ENCODE peak calls at places on chromosomes 16 and 17, in five cellular contexts. I is WERI-Rb-1, Y is PC-3, B is bronchial epithelial cell, T is RWPE2. M is an unnamed sample.
A peak's percentile ranks its signal among the peaks of the same experiment; 100 is the strongest.

GRCh38 chr17:80191192-80191591 is 21.4 kb downstream of the CARD14 start:
- DNase-seq in Y (no peak), T (no peak), I (peak; percentile 87), B (no peak), M (no peak)

GRCh38 chr17:14340968-14341412 is 40.1 kb downstream of the HS3ST3B1 start:
- DNase-seq in I (peak; percentile 63), T (no peak), Y (no peak), B (no peak), M (no peak)

GRCh38 chr17:2084129-2084765 is 29.3 kb downstream of the HIC1 start:
- DNase-seq in T (no peak), B (peak; percentile 44), I (peak; percentile 18), Y (peak; percentile 67), M (no peak)

GRCh38 chr16:2003827-2004641 is 5.6 kb downstream of the ZNF598 start:
- DNase-seq in T (no peak), I (peak; percentile 98), Y (peak; percentile 80), B (peak; percentile 69), M (peak; percentile 98)

GRCh38 chr16:68972720-68973119 is 129.4 kb downstream of the TANGO6 start:
- DNase-seq in I (peak; percentile 83), T (no peak), Y (peak; percentile 51), B (peak; percentile 65), M (peak; percentile 7)

GRCh38 chr16:24876231-24876630 is 30.5 kb downstream of the SLC5A11 start:
- DNase-seq in Y (no peak), T (no peak), B (no peak), I (no peak), M (no peak)

GRCh38 chr16:67028167-67028554 is 788 bp upstream of the CBFB start:
- DNase-seq in I (no peak), B (no peak), T (no peak), Y (no peak), M (no peak)

GRCh38 chr17:79788989-79789942 is 7.6 kb downstream of the CBX8 start:
- DNase-seq in I (peak; percentile 76), Y (no peak), T (no peak), B (no peak), M (no peak)

GRCh38 chr17:83125515-83126274 is 46.3 kb downstream of the METRNL start:
- DNase-seq in Y (no peak), T (no peak), I (no peak), B (no peak), M (no peak)

GRCh38 chr16:85793662-85794298 is 5.6 kb downstream of the EMC8 start:
- DNase-seq in B (no peak), Y (no peak), T (no peak), I (no peak), M (no peak)

GRCh38 chr16:24991349-24991748 is 23.8 kb downstream of the ARHGAP17 start:
- DNase-seq in B (no peak), T (no peak), Y (no peak), I (no peak), M (no peak)

GRCh38 chr16:25501530-25502255 is 190.1 kb upstream of the HS3ST4 start:
- DNase-seq in Y (no peak), B (no peak), I (no peak), T (no peak), M (no peak)

GRCh38 chr17:2794116-2794803 is 2.0 kb upstream of the RAP1GAP2 start:
- DNase-seq in B (no peak), T (no peak), I (no peak), Y (no peak), M (no peak)

GRCh38 chr17:29929006-29929543 is 953 bp downstream of the SSH2 start:
- DNase-seq in T (no peak), Y (peak; percentile 37), I (peak; percentile 32), B (peak; percentile 55), M (peak; percentile 4)

GRCh38 chr17:80364091-80364691 is 50.8 kb upstream of the ENDOV start:
- DNase-seq in B (peak; percentile 30), I (peak; percentile 83), Y (peak; percentile 45), T (peak; percentile 66), M (peak; percentile 26)

GRCh38 chr17:73198201-73198929 is 5.5 kb downstream of the COG1 start:
- DNase-seq in T (no peak), I (no peak), Y (no peak), B (no peak), M (no peak)

GRCh38 chr17:73197141-73197540 is 4.3 kb downstream of the COG1 start:
- DNase-seq in B (no peak), I (no peak), Y (no peak), T (no peak), M (no peak)

GRCh38 chr17:73194514-73195222 is 1.8 kb downstream of the COG1 start:
- DNase-seq in B (peak; percentile 38), I (no peak), T (no peak), Y (peak; percentile 80), M (no peak)

GRCh38 chr17:73198930-73199260 is 6.0 kb downstream of the COG1 start:
- DNase-seq in Y (no peak), T (peak; percentile 33), B (no peak), I (no peak), M (no peak)

GRCh38 chr17:73196500-73196899 is 3.6 kb downstream of the COG1 start:
- DNase-seq in T (no peak), I (no peak), Y (no peak), B (no peak), M (no peak)
- TF ChIP-seq CTCF in T (peak; percentile 23), I (no peak), Y (peak; percentile 21), B (peak; percentile 48), M (peak; percentile 38)

GRCh38 chr16:13510425-13511151 is 409.4 kb upstream of the ERCC4 start:
- DNase-seq in B (no peak), T (no peak), Y (peak; percentile 4), I (no peak), M (no peak)
- TF ChIP-seq CTCF in B (no peak), T (peak; percentile 21), Y (peak; percentile 33), I (no peak), M (peak; percentile 49)

GRCh38 chr17:70098030-70098429 is 23.0 kb downstream of the KCNJ16 start:
- DNase-seq in B (peak; percentile 61), Y (no peak), T (no peak), I (no peak), M (no peak)

GRCh38 chr17:70099884-70100283 is 24.9 kb downstream of the KCNJ16 start:
- DNase-seq in T (no peak), Y (no peak), B (no peak), I (no peak), M (no peak)

GRCh38 chr17:70099267-70099666 is 24.2 kb downstream of the KCNJ16 start:
- DNase-seq in T (no peak), B (no peak), Y (no peak), I (no peak), M (no peak)

GRCh38 chr17:70102531-70102930 is 27.5 kb downstream of the KCNJ16 start:
- DNase-seq in Y (no peak), B (no peak), I (no peak), T (no peak), M (no peak)

DNA sequence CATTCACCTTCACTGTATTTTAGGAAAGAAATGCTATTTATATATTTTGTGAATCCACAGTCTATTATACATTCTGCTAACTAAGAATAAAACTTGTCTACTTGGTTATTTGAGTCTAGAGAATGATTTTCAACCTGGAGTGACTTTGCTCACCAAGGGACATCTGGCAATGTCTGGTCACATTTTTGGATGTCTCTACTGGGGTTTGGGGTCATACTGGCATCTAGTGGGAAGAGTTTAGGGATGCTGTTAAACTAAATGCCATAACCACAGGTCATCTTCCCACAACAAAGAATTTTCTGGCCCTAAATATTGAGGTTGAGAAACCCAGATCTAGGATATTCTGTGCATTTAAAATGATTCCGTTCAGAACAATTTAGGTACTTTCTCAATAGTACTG is 26.0 kb downstream of the KCNJ16 start:
- DNase-seq in B (no peak), I (no peak), Y (peak; percentile 29), T (no peak), M (no peak)
- TF ChIP-seq CTCF in B (no peak), I (no peak), Y (peak; percentile 37), T (no peak), M (no peak)

DNA sequence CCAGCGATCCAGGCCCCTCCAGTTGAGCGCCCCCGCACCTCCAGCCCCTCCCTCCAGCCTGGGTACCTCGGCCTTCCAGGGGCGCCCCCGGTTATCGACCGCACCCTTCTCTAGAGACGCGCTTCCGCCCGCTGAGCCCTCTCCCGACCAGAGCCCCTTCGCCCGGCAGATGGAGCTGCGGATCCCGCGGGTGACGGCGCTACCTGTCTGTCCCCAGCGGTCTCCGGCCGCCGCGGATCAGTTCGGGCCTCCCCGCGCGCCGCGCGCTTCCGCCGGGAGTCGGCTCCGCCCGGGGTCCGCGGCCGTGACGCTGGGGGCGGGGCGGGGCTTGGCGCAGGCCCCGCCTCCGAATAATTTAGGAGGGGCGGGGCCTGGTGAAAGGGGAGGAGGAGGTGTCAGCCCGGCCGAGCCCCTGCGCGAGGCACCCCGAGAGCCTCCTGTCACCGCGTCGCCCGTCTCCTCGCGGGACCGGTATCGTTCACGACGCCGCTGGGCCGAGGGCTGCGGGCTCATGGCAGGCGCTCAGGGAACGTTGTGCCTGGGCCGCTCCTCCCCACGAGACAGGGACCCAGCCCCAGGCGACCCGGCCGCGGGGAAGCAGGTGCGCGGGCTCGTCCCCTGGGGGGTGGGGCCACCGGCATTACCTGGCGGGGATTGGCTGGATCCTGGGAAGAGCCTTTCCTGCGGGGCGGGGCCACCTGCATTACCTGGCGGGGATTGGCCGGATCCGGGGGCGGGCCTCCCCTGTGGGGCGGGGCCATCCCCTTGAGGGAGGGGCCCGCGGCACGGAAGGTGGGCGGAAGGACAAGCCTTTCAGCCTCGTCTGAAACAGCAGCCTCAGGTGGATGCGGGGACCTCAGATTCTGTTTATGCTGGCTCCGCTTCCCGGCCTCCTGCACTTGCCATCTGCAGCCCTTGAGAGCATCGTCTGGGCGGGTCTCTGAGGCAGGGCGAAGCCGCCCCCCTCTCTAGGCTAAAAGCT is at the start of gene SPATA2L:
- DNase-seq in T (peak; percentile 98), I (peak; percentile 93), Y (peak; percentile 91), B (peak; percentile 85), M (peak; percentile 83)
- TF ChIP-seq CTCF in T (peak; percentile 34), I (no peak), Y (no peak), B (peak; percentile 57), M (peak; percentile 41)

GRCh38 chr17:41540921-41541625 is 13.0 kb upstream of the KRT19 start:
- DNase-seq in I (peak; percentile 40), B (peak; percentile 76), Y (peak; percentile 83), T (no peak), M (no peak)
- TF ChIP-seq CTCF in I (no peak), B (no peak), Y (no peak), T (no peak), M (no peak)

DNA sequence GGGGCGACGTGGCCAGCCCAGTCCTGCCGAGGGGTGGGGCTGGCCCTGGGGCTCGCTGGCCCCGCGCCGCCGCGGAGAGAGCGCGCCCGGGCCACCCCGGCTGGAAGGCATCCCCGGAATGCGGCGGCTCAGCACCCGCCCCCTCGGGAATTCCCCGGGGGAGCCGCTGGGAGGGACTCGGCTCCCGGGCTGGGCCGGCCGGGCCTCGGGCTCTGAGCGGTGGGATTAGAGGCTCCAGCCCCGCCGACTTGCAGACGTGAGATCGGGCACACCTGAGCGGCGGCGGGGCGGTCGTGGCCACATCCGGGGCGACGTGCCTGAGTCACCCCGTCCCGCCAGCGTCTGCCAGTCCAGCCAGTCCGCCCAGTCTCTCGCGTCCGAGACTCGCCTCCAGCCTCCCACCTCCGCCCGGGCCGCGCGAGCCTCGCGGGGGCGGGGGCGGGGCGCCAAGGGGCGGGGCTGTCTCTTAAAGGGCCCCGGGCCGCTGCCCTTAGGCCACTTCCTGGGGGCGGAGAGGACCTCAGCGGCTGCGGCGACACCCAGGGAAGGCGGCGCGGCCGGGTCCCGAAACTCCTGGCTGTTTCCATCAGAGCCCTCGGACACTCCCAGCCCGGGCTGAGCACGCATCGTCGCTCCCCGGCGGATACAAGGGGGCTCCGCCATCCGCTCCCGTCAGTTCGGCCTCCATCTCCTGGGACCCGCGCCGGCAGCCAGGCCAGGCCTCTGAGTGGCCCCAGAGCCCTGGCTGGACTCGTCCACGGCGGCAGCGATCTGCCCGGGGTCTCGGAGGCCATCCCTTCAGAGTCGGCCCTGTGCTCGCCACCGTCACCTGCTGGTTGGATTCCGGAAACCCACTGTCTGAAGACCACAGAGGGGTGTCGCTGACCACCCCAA is at the start of gene KCTD11:
- DNase-seq in Y (peak; percentile 92), T (peak; percentile 99), B (peak; percentile 91), I (peak; percentile 86), M (peak; percentile 69)
- TF ChIP-seq CTCF in Y (peak; percentile 57), T (peak; percentile 58), B (peak; percentile 87), I (peak; percentile 78), M (peak; percentile 65)

GRCh38 chr16:566475-567361 is at the start of gene NHLRC4:
- DNase-seq in T (no peak), I (peak; percentile 79), Y (no peak), B (no peak), M (peak; percentile 43)
- TF ChIP-seq CTCF in T (no peak), I (no peak), Y (no peak), B (no peak), M (no peak)